ENCODE peak calls at places on chromosomes 2 and 18, in five cellular contexts. Z, N, X, T and E are unnamed samples.

GRCh38 chr2:191506515-191506914 is 171.4 kb upstream of the NABP1 start:
- DNase-seq in Z (no peak), X (no peak), T (no peak), N (no peak), E (no peak)

GRCh38 chr2:105834931-105835330 is 90.2 kb downstream of the NCK2 start:
- DNase-seq in T (no peak), X (no peak), N (no peak), Z (no peak), E (no peak)

GRCh38 chr2:64288321-64288931 is 144.2 kb upstream of the PELI1 start:
- DNase-seq in Z (no peak), T (no peak), N (no peak), X (peak), E (peak)

GRCh38 chr2:65300134-65300771 is 72.6 kb downstream of the ACTR2 start:
- DNase-seq in Z (peak), T (no peak), N (peak), X (peak), E (peak)

GRCh38 chr2:219272995-219273394 is 6.2 kb upstream of the DNAJB2 start:
- DNase-seq in X (no peak), T (no peak), Z (no peak), N (no peak), E (no peak)

GRCh38 chr2:96888082-96889011 is 18.5 kb upstream of the SEMA4C start:
- DNase-seq in T (no peak), Z (peak), X (no peak), N (peak), E (no peak)

GRCh38 chr2:105136394-105136793 is 98.5 kb downstream of the MRPS9 start:
- DNase-seq in Z (no peak), N (no peak), X (peak), T (no peak), E (no peak)

GRCh38 chr2:8563814-8564474 is 117.9 kb upstream of the ID2 start:
- DNase-seq in N (no peak), T (no peak), Z (no peak), X (no peak), E (no peak)

GRCh38 chr2:5995832-5996231 is 303.6 kb downstream of the SOX11 start:
- DNase-seq in X (peak), N (no peak), Z (no peak), T (no peak), E (no peak)

GRCh38 chr2:112698834-112699515 is 21.8 kb upstream of the NT5DC4 start:
- DNase-seq in T (no peak), Z (no peak), N (no peak), X (no peak), E (no peak)

GRCh38 chr2:189179607-189179979 is at the start of gene COL5A2:
- DNase-seq in T (peak), Z (no peak), X (no peak), N (no peak), E (peak)

GRCh38 chr2:35185861-35186412 is 1169.6 kb upstream of the CRIM1 start:
- DNase-seq in T (no peak), N (no peak), Z (no peak), X (no peak), E (no peak)

GRCh38 chr18:31447530-31448191 is at the start of gene DSG3:
- DNase-seq in X (no peak), N (no peak), Z (no peak), T (no peak), E (no peak)

GRCh38 chr2:177154809-177155208 is 57.8 kb upstream of the HNRNPA3 start:
- DNase-seq in N (no peak), T (no peak), X (no peak), Z (no peak), E (no peak)

GRCh38 chr2:118905206-118905605 is 36.8 kb upstream of the MARCO start:
- DNase-seq in N (no peak), Z (no peak), T (no peak), X (peak), E (no peak)

GRCh38 chr2:186380805-186381204 is 105.3 kb upstream of the ZC3H15 start:
- DNase-seq in Z (no peak), X (no peak), N (no peak), T (no peak), E (no peak)

GRCh38 chr2:232438951-232439757 is 16.8 kb upstream of the ALPI start:
- DNase-seq in X (no peak), N (peak), T (peak), Z (peak), E (no peak)

GRCh38 chr2:171018522-171018921 is 89.5 kb downstream of the GORASP2 start:
- DNase-seq in T (no peak), X (no peak), N (no peak), Z (no peak), E (no peak)

GRCh38 chr2:151481744-151482143 is 72.0 kb downstream of the RIF1 start:
- DNase-seq in T (no peak), Z (no peak), N (no peak), X (no peak), E (no peak)

DNA sequence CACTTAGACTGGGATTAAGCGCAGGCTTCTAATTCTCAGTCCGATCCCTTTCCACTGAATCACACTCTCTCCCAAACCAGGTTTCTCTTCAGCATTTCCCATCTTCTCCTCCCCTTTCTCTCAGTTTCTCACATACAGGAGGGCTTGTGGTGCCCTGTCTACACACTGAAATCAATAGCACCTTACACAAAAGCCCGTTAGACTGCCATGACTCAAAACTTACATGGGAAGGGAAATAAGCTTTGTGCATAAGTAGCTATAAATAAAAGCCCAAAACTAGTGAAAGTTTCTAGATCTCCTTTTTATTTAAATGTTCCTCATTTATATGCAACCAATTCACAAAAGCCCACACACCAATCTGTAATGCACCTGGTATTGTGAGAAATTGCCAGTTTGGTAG is 318.4 kb downstream of the TXNL1 start:
- DNase-seq in T (no peak), Z (no peak), N (no peak), X (no peak), E (no peak)
- H3K4me3 ChIP-seq in T (no peak), Z (no peak), N (no peak), X (no peak), E (no peak)

DNA sequence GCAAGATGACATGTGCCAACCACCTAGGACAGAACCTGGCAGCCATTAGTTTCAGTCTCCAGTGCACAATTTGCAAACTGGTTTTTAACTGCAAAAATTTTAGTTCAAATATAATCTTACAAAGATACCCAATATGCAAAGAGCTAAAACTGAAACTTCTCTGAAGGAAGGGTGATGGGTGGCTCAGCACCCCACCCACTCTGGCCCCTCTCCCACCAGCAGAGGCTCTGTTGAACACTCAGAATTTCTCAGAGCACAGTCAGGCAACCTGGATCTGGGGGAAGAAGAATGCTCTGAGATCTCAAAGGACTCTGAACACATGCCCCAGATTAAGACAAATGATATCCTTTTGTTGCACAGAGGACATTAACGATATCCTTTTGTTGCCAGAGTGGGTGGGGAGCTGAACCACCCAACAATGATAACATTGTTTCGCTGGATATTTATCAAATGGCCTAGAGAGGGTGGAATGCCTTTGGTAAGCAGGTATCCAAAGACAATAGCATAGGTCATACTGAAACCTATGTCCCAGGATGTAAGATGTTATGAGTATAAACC is 104.7 kb downstream of the LBH start:
- DNase-seq in T (no peak), Z (no peak), X (no peak), N (no peak), E (no peak)
- H3K4me3 ChIP-seq in T (no peak), Z (no peak), X (no peak), N (no peak), E (no peak)

GRCh38 chr2:32926708-32927084 is 20.1 kb upstream of the LTBP1 start:
- DNase-seq in T (no peak), N (no peak), X (no peak), Z (no peak), E (peak)
- H3K4me3 ChIP-seq in T (no peak), N (no peak), X (no peak), Z (no peak), E (no peak)

GRCh38 chr2:127219716-127220090 is 396 bp downstream of the CYP27C1 start:
- DNase-seq in Z (no peak), X (no peak), T (peak), N (no peak), E (no peak)
- H3K4me3 ChIP-seq in Z (peak), X (peak), T (peak), N (no peak), E (peak)

DNA sequence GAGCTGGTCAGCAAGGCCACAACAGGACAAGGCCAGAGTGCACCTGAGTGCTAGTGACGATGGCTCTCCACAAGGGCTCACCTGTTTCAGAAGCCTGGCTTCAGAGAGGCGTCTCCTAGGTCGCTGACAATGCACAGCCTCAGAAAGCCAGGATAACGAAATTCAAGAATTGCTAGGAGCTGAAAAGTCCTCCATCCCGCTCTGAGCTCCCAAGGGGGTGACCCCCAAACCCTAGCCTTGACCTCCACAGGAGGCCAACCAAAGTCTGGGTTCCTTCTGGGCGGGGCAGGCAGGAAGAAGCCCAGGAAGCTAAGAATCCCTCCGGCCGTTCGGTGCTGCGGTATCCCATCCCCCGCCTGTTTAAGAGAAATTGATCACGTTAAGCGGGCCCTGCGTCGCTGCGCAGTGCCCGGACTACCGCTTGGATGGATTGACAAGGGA is 2.5 kb upstream of the OSR1 start:
- DNase-seq in Z (no peak), X (no peak), T (no peak), N (no peak), E (no peak)
- H3K4me3 ChIP-seq in Z (peak), X (peak), T (no peak), N (no peak), E (peak)

GRCh38 chr2:468631-469310 is 180.9 kb upstream of the ALKAL2 start:
- DNase-seq in T (no peak), N (no peak), X (peak), Z (no peak), E (no peak)
- H3K4me3 ChIP-seq in T (no peak), N (no peak), X (peak), Z (no peak), E (no peak)

GRCh38 chr2:58429285-58429874 is 188.3 kb upstream of the FANCL start:
- DNase-seq in N (no peak), Z (no peak), T (no peak), X (no peak), E (no peak)

GRCh38 chr2:58428286-58428552 is 187.1 kb upstream of the FANCL start:
- DNase-seq in X (no peak), N (no peak), T (peak), Z (peak), E (no peak)

GRCh38 chr2:58428553-58429284 is 187.6 kb upstream of the FANCL start:
- DNase-seq in T (peak), X (no peak), N (peak), Z (peak), E (no peak)

GRCh38 chr2:58425368-58425767 is 184.2 kb upstream of the FANCL start:
- DNase-seq in X (no peak), Z (no peak), T (no peak), N (no peak), E (no peak)

DNA sequence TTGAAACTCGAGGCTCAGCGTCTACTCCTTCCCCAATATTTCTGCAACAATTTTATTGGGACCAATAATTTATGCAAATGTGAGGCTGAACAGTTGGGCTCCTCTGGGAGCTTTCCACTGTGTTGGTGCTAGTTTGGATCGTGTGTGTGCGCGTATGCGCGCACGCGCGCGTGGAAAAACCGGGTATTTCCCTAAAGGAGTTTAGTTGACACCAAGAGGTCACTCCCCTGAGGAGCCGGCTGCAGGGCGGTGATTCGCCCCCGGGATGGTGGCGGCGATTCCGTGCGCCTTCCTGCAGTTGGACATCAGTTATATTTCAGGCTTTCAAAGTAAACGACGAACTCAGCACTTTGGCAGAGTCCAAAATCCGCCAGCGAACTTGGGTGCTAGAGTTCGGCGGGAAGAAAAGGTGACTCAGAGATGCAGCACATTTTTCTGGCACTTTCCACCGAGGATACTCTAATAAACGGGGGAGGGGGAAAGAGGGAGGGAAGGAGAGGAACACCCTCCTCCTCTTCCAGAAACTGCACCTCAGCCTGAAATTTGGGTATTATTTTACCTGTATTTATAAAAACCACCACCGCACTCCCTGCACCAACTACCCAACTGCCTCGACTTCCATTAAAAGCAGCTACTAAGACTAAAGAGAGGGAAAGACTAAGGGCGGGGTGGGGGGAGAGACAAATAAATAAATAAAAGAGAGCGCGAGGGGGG is 186.6 kb upstream of the FANCL start:
- DNase-seq in Z (peak), X (peak), N (peak), T (peak), E (no peak)
- H3K4me3 ChIP-seq in Z (peak), X (peak), N (no peak), T (peak), E (peak)

GRCh38 chr18:25815659-25816058 is 274.8 kb downstream of the SS18 start:
- DNase-seq in X (peak), N (no peak), T (no peak), Z (no peak), E (no peak)
- H3K4me3 ChIP-seq in X (no peak), N (no peak), T (no peak), Z (no peak), E (no peak)

DNA sequence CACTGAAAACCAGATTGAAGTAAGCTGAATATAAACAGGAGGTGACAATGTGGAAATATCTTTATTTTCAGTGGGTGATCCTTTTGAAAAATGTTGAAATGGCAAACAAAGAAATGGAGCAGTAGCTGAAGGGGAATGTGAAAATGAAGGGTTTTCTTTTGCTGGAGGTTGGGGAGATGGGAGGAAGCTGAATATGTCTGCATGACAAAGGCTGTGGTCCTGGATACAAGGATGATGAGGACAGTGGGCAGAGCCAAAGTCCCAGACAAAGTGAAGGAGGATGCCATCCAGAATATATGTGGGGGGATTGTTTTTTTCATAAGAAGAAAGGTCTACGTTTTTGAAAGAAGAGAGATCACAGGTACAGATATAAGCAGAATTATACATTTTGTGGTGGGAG is 6.7 kb downstream of the ALS2 start:
- DNase-seq in X (no peak), Z (no peak), N (no peak), T (no peak), E (no peak)
- H3K4me3 ChIP-seq in X (no peak), Z (no peak), N (no peak), T (no peak), E (no peak)

DNA sequence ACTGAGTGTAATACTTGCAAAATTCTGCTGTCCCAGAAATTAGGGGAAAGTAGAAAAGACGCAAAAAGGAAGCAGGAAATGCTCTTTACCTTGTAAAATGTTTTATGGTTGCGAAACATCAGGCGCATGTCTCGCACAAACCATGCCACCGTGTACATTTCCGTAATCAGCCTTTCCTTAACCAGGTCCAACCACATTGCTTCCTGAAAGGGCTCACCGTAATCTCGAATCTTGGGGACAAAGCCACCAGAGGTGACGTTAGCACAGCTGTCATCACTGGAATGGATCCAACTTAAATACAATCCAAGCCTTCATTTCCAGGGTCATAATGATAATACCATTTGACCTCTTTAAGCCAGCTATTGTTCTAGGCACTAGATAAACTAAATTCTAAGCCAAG is 49.3 kb downstream of the SP110 start:
- DNase-seq in N (peak), Z (no peak), X (peak), T (no peak), E (no peak)
- H3K4me3 ChIP-seq in N (no peak), Z (no peak), X (no peak), T (no peak), E (no peak)